ENCODE peak calls at places on chromosomes 7 and 10, in nine cellular contexts. V, G, W, L, T, F, K, O and Q are unnamed samples.
A peak's percentile ranks its signal among the peaks of the same experiment; 100 is the strongest.

GRCh38 chr7:16967174-16967868 is 85.5 kb upstream of the AGR3 start:
- DNase-seq in W (no peak), F (peak; percentile 44), T (no peak), O (no peak), K (peak; percentile 62), G (no peak), V (no peak), L (no peak), Q (no peak)

GRCh38 chr10:95605163-95605562 is 44.0 kb upstream of the SORBS1 start:
- DNase-seq in G (no peak), F (no peak), L (no peak), T (no peak), V (no peak), K (no peak), W (no peak), O (no peak), Q (no peak)

GRCh38 chr10:47403401-47404318 is 19.6 kb upstream of the ZNF488 start:
- DNase-seq in V (no peak), L (no peak), O (no peak), K (no peak), G (no peak), W (no peak), F (no peak), T (no peak), Q (no peak)

GRCh38 chr10:17023386-17024298 is 106.0 kb downstream of the CUBN start:
- DNase-seq in V (peak; percentile 39), L (peak; percentile 75), G (peak; percentile 51), W (no peak), K (peak; percentile 85), T (no peak), F (peak; percentile 100), O (peak; percentile 11), Q (no peak)

GRCh38 chr7:96675548-96675947 is 34.1 kb downstream of the SEM1 start:
- DNase-seq in W (no peak), K (no peak), L (no peak), T (no peak), V (no peak), G (no peak), F (peak; percentile 15), O (no peak), Q (no peak)

GRCh38 chr10:102229810-102230263 is 3.7 kb downstream of the ELOVL3 start:
- DNase-seq in G (peak; percentile 89), O (peak; percentile 89), V (peak; percentile 75), W (peak; percentile 92), L (peak; percentile 74), K (peak; percentile 74), T (peak; percentile 89), F (peak; percentile 84), Q (no peak)

GRCh38 chr7:484365-485101 is 35.1 kb downstream of the PDGFA start:
- DNase-seq in G (no peak), F (no peak), K (no peak), T (no peak), V (no peak), O (no peak), W (peak; percentile 82), L (no peak), Q (no peak)

GRCh38 chr7:40579401-40579800 is 444.6 kb downstream of the SUGCT start:
- DNase-seq in T (no peak), W (no peak), G (no peak), F (peak; percentile 59), V (no peak), K (peak; percentile 9), L (no peak), O (no peak), Q (no peak)

GRCh38 chr10:90860790-90861189 is 3.0 kb upstream of the HTR7 start:
- DNase-seq in T (no peak), F (no peak), L (no peak), V (no peak), K (no peak), W (no peak), O (no peak), G (no peak), Q (no peak)

GRCh38 chr7:50497068-50497642 is 47.0 kb upstream of the FIGNL1 start:
- DNase-seq in T (peak; percentile 81), O (no peak), K (peak; percentile 26), V (no peak), L (no peak), G (no peak), W (no peak), F (peak; percentile 66), Q (no peak)

GRCh38 chr10:42523098-42523497 is 115.3 kb downstream of the ZNF33B start:
- DNase-seq in W (no peak), T (no peak), F (no peak), K (no peak), V (no peak), L (no peak), O (no peak), G (no peak), Q (no peak)